ENCODE peak calls at places on chromosome 6, in ten cellular contexts. M is psoas muscle, R is tibial artery, W is cardiac fibroblast, A is tibial nerve, H is breast epithelium, Z is HCT116, I is suprapubic skin, Y is GM23248, X is neuronal stem cell. D is an unnamed sample.

GRCh38 chr6:32047084-32047478 is 8.9 kb downstream of the CYP21A2 start:
- DNase-seq in X (peak), W (peak), I (no peak), M (peak), A (peak), Z (peak), H (no peak), R (peak), Y (peak), D (no peak)

GRCh38 chr6:116352515-116353471 is 18.0 kb upstream of the DSE start:
- DNase-seq in M (no peak), Y (peak), A (no peak), R (no peak), H (no peak), I (no peak), Z (no peak), X (no peak), W (peak), D (no peak)

GRCh38 chr6:133313068-133313467 is 71.9 kb downstream of the EYA4 start:
- DNase-seq in X (no peak), Y (no peak), Z (no peak), A (no peak), M (no peak), H (no peak), R (no peak), W (no peak), I (no peak), D (no peak)

GRCh38 chr6:42251911-42252637 is 34.4 kb upstream of the MRPS10 start:
- DNase-seq in W (peak), H (no peak), M (peak), Z (no peak), X (no peak), Y (peak), I (no peak), A (no peak), R (no peak), D (no peak)

GRCh38 chr6:112881828-112882227 is 534.7 kb downstream of the RFPL4B start:
- DNase-seq in A (no peak), Y (peak), M (no peak), X (no peak), I (no peak), W (no peak), H (no peak), R (no peak), Z (no peak), D (no peak)

GRCh38 chr6:22250486-22250885 is 46.4 kb downstream of the PRL start:
- DNase-seq in R (no peak), M (no peak), W (no peak), X (peak), Y (no peak), H (no peak), A (no peak), Z (no peak), I (no peak), D (no peak)

GRCh38 chr6:163290545-163291274 is 123.8 kb upstream of the QKI start:
- DNase-seq in A (no peak), M (peak), Z (no peak), I (no peak), Y (no peak), H (no peak), R (no peak), W (no peak), X (no peak), D (no peak)

GRCh38 chr6:168968228-168968627 is 285.4 kb downstream of the THBS2 start:
- DNase-seq in W (peak), Y (peak), H (no peak), R (no peak), X (no peak), I (no peak), M (peak), Z (no peak), A (peak), D (no peak)

GRCh38 chr6:100839419-100839818 is 41.7 kb downstream of the ASCC3 start:
- DNase-seq in R (no peak), W (no peak), Z (no peak), H (no peak), M (no peak), I (no peak), X (no peak), Y (no peak), A (no peak), D (no peak)

GRCh38 chr6:121856296-121856695 is 420.9 kb downstream of the GJA1 start:
- DNase-seq in R (no peak), Y (peak), H (no peak), W (peak), X (no peak), A (no peak), I (no peak), M (no peak), Z (no peak), D (no peak)

GRCh38 chr6:150068786-150069648 is at the start of gene ULBP3:
- DNase-seq in I (peak), H (peak), R (peak), M (peak), Y (peak), A (peak), X (peak), Z (peak), W (peak), D (peak)

GRCh38 chr6:164124473-164124872 is 710.0 kb downstream of the QKI start:
- DNase-seq in H (no peak), Y (no peak), I (no peak), X (no peak), Z (no peak), R (no peak), A (no peak), M (no peak), W (no peak), D (no peak)

GRCh38 chr6:2426561-2427340 is 181.3 kb upstream of the GMDS start:
- DNase-seq in W (peak), R (no peak), Y (peak), X (no peak), M (no peak), Z (no peak), A (no peak), H (no peak), I (no peak), D (no peak)

GRCh38 chr6:157822221-157823000 is 635 bp upstream of the SNX9 start:
- DNase-seq in Z (no peak), M (peak), W (no peak), A (no peak), H (no peak), X (no peak), I (no peak), Y (peak), R (peak), D (peak)

GRCh38 chr6:37489697-37490336 is 9.9 kb downstream of the CCDC167 start:
- DNase-seq in H (no peak), Z (no peak), I (peak), R (no peak), W (no peak), A (no peak), M (no peak), Y (peak), X (no peak), D (no peak)

GRCh38 chr6:71194730-71195129 is 93.9 kb upstream of the OGFRL1 start:
- DNase-seq in Z (no peak), H (no peak), Y (peak), M (no peak), R (no peak), I (no peak), A (no peak), W (peak), X (no peak), D (no peak)

GRCh38 chr6:8064638-8065518 is 689 bp upstream of the BLOC1S5 start:
- DNase-seq in R (no peak), A (no peak), I (no peak), W (no peak), Y (no peak), Z (no peak), H (no peak), M (no peak), X (no peak), D (no peak)

GRCh38 chr6:19268718-19269117 is 568.5 kb upstream of the ID4 start:
- DNase-seq in H (no peak), A (no peak), X (no peak), R (no peak), W (no peak), I (no peak), M (no peak), Y (no peak), Z (no peak), D (no peak)

GRCh38 chr6:9398794-9399373 is 963.5 kb upstream of the SLC35B3 start:
- DNase-seq in X (no peak), Z (no peak), Y (no peak), M (peak), H (no peak), I (no peak), R (no peak), W (peak), A (no peak), D (no peak)

GRCh38 chr6:45305546-45305945 is 22.6 kb upstream of the RUNX2 start:
- DNase-seq in M (no peak), R (no peak), W (no peak), Y (no peak), A (no peak), X (no peak), H (no peak), Z (no peak), I (no peak), D (no peak)

GRCh38 chr6:35624341-35625070 is 64.2 kb downstream of the FKBP5 start:
- DNase-seq in M (no peak), X (no peak), Z (no peak), Y (peak), R (no peak), I (no peak), A (no peak), H (no peak), W (peak), D (no peak)

GRCh38 chr6:24274441-24275083 is 83.3 kb downstream of the DCDC2 start:
- DNase-seq in Z (no peak), I (no peak), W (peak), R (no peak), Y (peak), H (no peak), A (no peak), X (no peak), M (no peak), D (no peak)

GRCh38 chr6:107330190-107330589 is 129.2 kb downstream of the PDSS2 start:
- DNase-seq in X (no peak), R (no peak), Y (no peak), A (no peak), Z (no peak), I (no peak), M (no peak), W (no peak), H (no peak), D (peak)

GRCh38 chr6:1285589-1286340 is 26.1 kb upstream of the FOXQ1 start:
- DNase-seq in Y (peak), R (no peak), M (no peak), W (peak), H (no peak), A (no peak), Z (no peak), I (no peak), X (no peak), D (no peak)

GRCh38 chr6:119524410-119524809 is 174.8 kb upstream of the MAN1A1 start:
- DNase-seq in W (no peak), M (no peak), X (no peak), R (no peak), H (no peak), A (no peak), Y (no peak), I (no peak), Z (no peak), D (no peak)

GRCh38 chr6:16374796-16375195 is 136.4 kb downstream of the GMPR start:
- DNase-seq in H (no peak), A (no peak), X (peak), Y (no peak), R (no peak), Z (no peak), I (no peak), M (no peak), W (no peak), D (peak)

GRCh38 chr6:48505621-48506020 is 394.6 kb upstream of the PTCHD4 start:
- DNase-seq in Y (no peak), Z (no peak), R (no peak), H (no peak), X (no peak), W (no peak), A (no peak), M (no peak), I (no peak), D (no peak)

GRCh38 chr6:51514396-51515051 is 572.9 kb downstream of the PKHD1 start:
- DNase-seq in Y (peak), R (no peak), Z (no peak), I (no peak), M (no peak), H (no peak), X (peak), A (no peak), W (no peak), D (no peak)

GRCh38 chr6:3438190-3439167 is 18.4 kb downstream of the SLC22A23 start:
- DNase-seq in X (no peak), R (no peak), Z (no peak), M (peak), Y (peak), I (no peak), W (peak), H (peak), A (no peak), D (no peak)

GRCh38 chr6:1242439-1242838 is 69.5 kb upstream of the FOXQ1 start:
- DNase-seq in Y (peak), I (no peak), A (no peak), R (no peak), M (no peak), Z (no peak), X (no peak), W (no peak), H (no peak), D (no peak)

GRCh38 chr6:78607188-78607587 is 260.2 kb upstream of the IRAK1BP1 start:
- DNase-seq in A (no peak), H (no peak), Y (peak), X (no peak), I (no peak), W (peak), Z (no peak), M (no peak), R (no peak), D (no peak)

GRCh38 chr6:165662041-165662491 is 975 bp downstream of the PDE10A start:
- DNase-seq in A (no peak), X (peak), R (no peak), Y (peak), W (peak), M (no peak), H (no peak), I (no peak), Z (no peak), D (no peak)

GRCh38 chr6:105596284-105596755 is 193.4 kb upstream of the PREP start:
- DNase-seq in Y (peak), W (peak), Z (no peak), I (no peak), X (no peak), M (no peak), A (no peak), R (no peak), H (no peak), D (no peak)

GRCh38 chr6:106858653-106859092 is 115.9 kb downstream of the CD24 start:
- DNase-seq in W (peak), M (no peak), Y (peak), R (no peak), X (no peak), H (no peak), Z (no peak), A (no peak), I (no peak), D (no peak)

GRCh38 chr6:12058164-12058926 is 46.2 kb downstream of the HIVEP1 start:
- DNase-seq in R (no peak), X (no peak), Z (no peak), I (no peak), A (no peak), Y (no peak), H (no peak), W (no peak), M (no peak), D (no peak)

GRCh38 chr6:149443411-149444181 is 41.2 kb downstream of the ZC3H12D start:
- DNase-seq in Y (no peak), I (no peak), Z (no peak), M (peak), X (no peak), R (no peak), A (no peak), W (peak), H (no peak), D (no peak)

GRCh38 chr6:150290429-150290828 is 78.4 kb upstream of the IYD start:
- DNase-seq in Z (no peak), I (peak), Y (peak), M (no peak), R (no peak), A (no peak), W (peak), H (no peak), X (no peak), D (no peak)

GRCh38 chr6:158739673-158740072 is 79.5 kb downstream of the EZR start:
- DNase-seq in H (no peak), R (no peak), X (no peak), W (no peak), A (no peak), M (no peak), Y (no peak), Z (no peak), I (no peak), D (no peak)

GRCh38 chr6:82365011-82365751 is 1.6 kb downstream of the TPBG start:
- DNase-seq in Y (peak), I (no peak), R (peak), H (peak), A (no peak), M (no peak), W (peak), Z (peak), X (peak), D (peak)

DNA sequence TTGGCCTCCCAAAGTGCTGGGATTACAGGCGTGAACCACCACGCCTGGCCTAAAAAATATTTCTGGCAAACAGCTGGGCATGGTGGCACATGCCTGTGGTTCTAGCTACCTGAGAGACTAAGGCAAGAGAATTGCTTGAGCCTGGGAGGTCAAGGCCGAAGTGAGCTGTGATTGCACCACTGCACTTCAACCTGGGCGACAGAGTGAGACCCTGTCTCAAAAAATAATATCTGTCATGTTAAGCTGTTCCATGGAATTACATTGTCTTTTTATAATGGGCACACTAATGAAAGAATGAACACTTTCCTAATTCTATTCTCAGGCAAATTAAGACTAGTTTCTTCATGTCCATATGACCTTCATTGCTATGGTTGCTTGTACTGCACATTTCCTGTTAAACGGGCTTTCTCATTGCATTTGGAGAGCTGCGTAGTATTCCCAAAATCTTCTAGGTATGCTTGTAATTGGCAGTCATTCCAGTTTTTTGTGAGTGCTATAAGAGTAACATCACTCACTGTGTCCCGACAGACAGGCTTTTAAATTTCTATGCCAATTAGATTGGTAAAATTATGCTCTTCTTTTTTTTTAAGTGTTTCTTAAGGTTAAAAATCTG is 12.1 kb downstream of the AMD1 start:
- DNase-seq in M (no peak), X (no peak), Y (no peak), Z (no peak), H (no peak), A (no peak), I (no peak), W (no peak), R (no peak), D (no peak)
- H3K4me3 ChIP-seq in M (no peak), X (no peak), Y (no peak), Z (no peak), H (no peak), A (no peak), I (no peak), W (no peak), R (no peak), D (no peak)

DNA sequence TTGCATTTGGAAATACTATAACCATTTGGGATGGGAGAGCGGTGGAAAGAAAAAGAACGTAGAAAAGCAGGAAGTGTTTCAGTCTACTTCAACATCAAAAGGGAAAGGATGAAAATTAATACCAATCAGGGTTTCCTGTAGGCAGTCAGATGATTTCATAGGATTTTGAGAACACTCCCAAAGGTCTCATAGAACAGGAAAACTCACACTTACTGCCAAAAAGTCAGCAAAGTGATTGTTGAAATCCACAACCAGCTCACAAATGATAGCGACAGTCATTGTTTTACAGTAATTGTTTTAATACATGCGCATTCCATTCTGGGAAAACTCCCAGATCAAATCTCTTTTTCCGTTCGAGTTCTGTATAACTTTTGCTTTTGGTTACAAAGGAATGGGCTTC is 5.3 kb upstream of the CNKSR3 start:
- DNase-seq in I (no peak), X (no peak), A (no peak), W (peak), H (no peak), R (no peak), Y (peak), M (no peak), Z (no peak), D (no peak)
- H3K4me3 ChIP-seq in I (peak), X (no peak), A (no peak), W (no peak), H (peak), R (peak), Y (peak), M (peak), Z (no peak), D (no peak)

DNA sequence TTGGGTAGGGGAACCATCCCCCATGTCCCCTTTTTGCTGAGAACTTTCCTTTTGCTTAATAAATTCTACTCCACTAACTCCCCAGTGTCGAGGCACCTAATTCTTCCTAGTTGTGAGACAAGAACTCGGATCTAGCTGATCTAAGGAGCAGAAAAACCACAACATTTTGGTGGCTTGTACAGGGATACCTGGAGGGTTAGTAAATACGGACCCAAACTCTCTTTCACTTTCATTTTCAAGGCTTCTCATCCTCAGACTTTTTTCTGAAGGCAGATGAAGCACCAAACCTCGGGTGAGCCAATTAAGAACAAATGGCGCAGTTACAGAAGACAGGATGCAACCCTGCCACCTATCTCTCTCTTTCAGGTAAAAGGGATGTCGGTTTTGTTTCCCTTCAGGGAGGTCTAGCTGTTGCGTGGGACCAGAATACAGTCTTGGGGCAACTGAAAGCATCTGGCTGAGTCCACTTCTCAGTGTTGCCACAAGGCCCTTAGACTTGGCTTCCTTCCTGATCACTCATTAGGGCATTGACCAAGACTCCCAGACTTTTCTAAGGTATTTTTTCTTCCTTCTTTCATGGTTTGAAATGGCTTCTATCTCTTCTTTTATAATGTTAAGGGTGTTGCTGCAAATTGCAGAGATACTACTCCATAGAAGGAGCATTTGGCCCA is 11.1 kb upstream of the HTR1B start:
- DNase-seq in I (no peak), A (no peak), Z (no peak), X (no peak), R (no peak), W (no peak), M (no peak), Y (no peak), H (no peak), D (no peak)
- H3K4me3 ChIP-seq in I (no peak), A (no peak), Z (no peak), X (no peak), R (no peak), W (no peak), M (no peak), Y (peak), H (no peak), D (no peak)

DNA sequence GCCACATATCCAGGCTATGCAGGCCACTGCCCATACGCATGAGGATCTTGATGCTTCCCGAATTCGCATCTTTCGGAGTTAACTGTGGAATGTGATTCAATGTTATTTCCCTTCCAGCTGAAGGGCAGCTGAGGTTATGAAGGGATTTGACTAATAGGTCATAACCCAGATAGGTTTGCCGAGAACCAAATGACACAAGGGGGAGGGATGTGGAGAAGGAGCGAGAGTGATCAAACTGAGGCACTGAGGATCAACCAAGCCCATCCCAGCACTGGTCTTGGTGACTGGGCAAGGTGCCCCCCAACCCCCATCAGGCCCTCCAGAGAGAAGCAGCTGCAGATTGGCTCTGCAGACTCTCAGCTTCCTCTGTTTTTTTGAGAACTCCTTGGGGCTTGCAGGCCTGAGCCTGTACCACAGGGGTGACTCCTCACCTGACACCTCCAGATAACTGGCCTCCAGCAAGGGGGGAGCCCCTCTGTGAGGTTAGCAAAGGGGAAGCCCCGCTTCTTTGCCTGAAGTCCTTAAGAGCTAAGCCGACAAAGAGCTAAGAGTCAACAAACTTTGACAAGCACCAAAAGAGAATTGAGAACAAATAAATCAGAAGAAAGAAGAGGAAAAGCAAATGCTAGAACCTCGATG is 185.9 kb downstream of the PDE7B start:
- DNase-seq in Y (no peak), M (no peak), Z (no peak), I (no peak), A (no peak), R (no peak), X (no peak), W (peak), H (no peak), D (no peak)
- H3K4me3 ChIP-seq in Y (peak), M (peak), Z (no peak), I (peak), A (no peak), R (no peak), X (no peak), W (peak), H (peak), D (peak)

GRCh38 chr6:27239258-27239657 is 8.2 kb upstream of the PRSS16 start:
- DNase-seq in H (no peak), M (no peak), Y (no peak), Z (no peak), I (no peak), X (no peak), W (no peak), R (no peak), A (no peak), D (no peak)
- H3K4me3 ChIP-seq in H (no peak), M (no peak), Y (peak), Z (no peak), I (no peak), X (no peak), W (no peak), R (no peak), A (no peak), D (no peak)

D was measured in lower lobe of right lung.